ENCODE peak calls at places on chromosomes 2 and 18, in eight cellular contexts. H is cardiac fibroblast; V is cardiac muscle cell; Z is body of pancreas; U is sigmoid colon; K is stomach; E is CD8-positive, alpha-beta T cell; P is lower lobe of right lung. A is an unnamed sample.

GRCh38 chr2:75959724-75960123 is 249.0 kb upstream of the GCFC2 start:
- DNase-seq in H (no peak), V (no peak), Z (no peak), U (no peak), K (no peak), E (no peak), P (no peak), A (no peak)

GRCh38 chr2:204343685-204344084 is 201.6 kb upstream of the PARD3B start:
- DNase-seq in H (no peak), V (no peak), Z (no peak), U (no peak), K (no peak), E (no peak), P (no peak), A (no peak)

GRCh38 chr2:71833855-71834554 is 313.7 kb downstream of the CYP26B1 start:
- DNase-seq in H (peak), V (peak), Z (peak), U (peak), K (no peak), E (no peak), P (no peak), A (no peak)

GRCh38 chr18:34696681-34697080 is 13.4 kb upstream of the DTNA start:
- DNase-seq in H (no peak), V (no peak), Z (no peak), U (no peak), K (no peak), E (no peak), P (no peak), A (no peak)

GRCh38 chr2:58862234-58862633 is 621.1 kb upstream of the FANCL start:
- DNase-seq in H (no peak), V (no peak), Z (no peak), U (no peak), K (no peak), E (no peak), P (no peak), A (no peak)

GRCh38 chr18:77004555-77005380 is 127.8 kb downstream of the MBP start:
- DNase-seq in H (no peak), V (no peak), Z (peak), U (no peak), K (no peak), E (no peak), P (peak), A (no peak)

GRCh38 chr2:39737661-39738060 is 41.4 kb downstream of the THUMPD2 start:
- DNase-seq in H (peak), V (peak), Z (no peak), U (peak), K (no peak), E (no peak), P (no peak), A (peak)

GRCh38 chr2:86072271-86072858 is 33.3 kb downstream of the POLR1A start:
- DNase-seq in H (peak), V (no peak), Z (peak), U (no peak), K (peak), E (no peak), P (peak), A (no peak)

GRCh38 chr2:71299507-71299906 is 32.1 kb upstream of the ZNF638 start:
- DNase-seq in H (peak), V (peak), Z (peak), U (no peak), K (no peak), E (no peak), P (no peak), A (no peak)

GRCh38 chr2:70985956-70986355 is 7.5 kb downstream of the ANKRD53 start:
- DNase-seq in H (no peak), V (no peak), Z (no peak), U (peak), K (no peak), E (no peak), P (no peak), A (no peak)

GRCh38 chr2:221458588-221458987 is 113.5 kb downstream of the EPHA4 start:
- DNase-seq in H (no peak), V (no peak), Z (no peak), U (no peak), K (no peak), E (no peak), P (no peak), A (no peak)

GRCh38 chr18:46289931-46290330 is 185.7 kb downstream of the HAUS1 start:
- DNase-seq in H (no peak), V (no peak), Z (no peak), U (no peak), K (no peak), E (no peak), P (no peak), A (no peak)

GRCh38 chr18:2958819-2959298 is 54.1 kb downstream of the LPIN2 start:
- DNase-seq in H (peak), V (peak), Z (no peak), U (peak), K (no peak), E (no peak), P (no peak), A (peak)

GRCh38 chr2:45925636-45926350 is 274.3 kb downstream of the PRKCE start:
- DNase-seq in H (no peak), V (peak), Z (no peak), U (no peak), K (no peak), E (no peak), P (no peak), A (no peak)

GRCh38 chr2:45928946-45929345 is 277.5 kb downstream of the PRKCE start:
- DNase-seq in H (no peak), V (no peak), Z (no peak), U (no peak), K (no peak), E (no peak), P (no peak), A (no peak)

GRCh38 chr2:45932278-45932975 is 281.0 kb downstream of the PRKCE start:
- DNase-seq in H (peak), V (peak), Z (no peak), U (no peak), K (no peak), E (no peak), P (no peak), A (no peak)

GRCh38 chr2:45929674-45930395 is 278.4 kb downstream of the PRKCE start:
- DNase-seq in H (no peak), V (no peak), Z (peak), U (no peak), K (no peak), E (no peak), P (no peak), A (no peak)

DNA sequence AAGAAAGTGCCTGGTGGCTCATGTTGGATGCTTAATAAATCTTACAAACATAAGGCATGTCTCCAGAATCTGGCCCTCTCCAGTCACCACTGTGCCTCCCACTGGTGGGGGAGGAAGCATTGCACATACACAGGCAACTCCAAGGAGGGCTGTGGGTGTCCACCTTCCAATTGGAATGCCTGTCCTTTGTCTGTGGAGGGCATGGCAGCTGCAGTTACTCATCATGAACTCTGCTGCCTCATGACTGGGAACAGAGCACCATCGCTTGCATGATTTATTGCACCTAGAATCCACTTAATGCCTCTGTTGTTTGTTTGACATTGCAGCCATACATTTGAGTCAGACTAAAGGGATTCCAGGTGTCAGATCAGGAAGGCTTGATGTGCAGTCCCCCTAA is 278.9 kb downstream of the PRKCE start:
- DNase-seq in H (peak), V (peak), Z (no peak), U (no peak), K (no peak), E (no peak), P (no peak), A (no peak)
- TF ChIP-seq CTCF in H (no peak), V (peak), Z (no peak), U (no peak), K (no peak), E (no peak), P (no peak), A (no peak)

DNA sequence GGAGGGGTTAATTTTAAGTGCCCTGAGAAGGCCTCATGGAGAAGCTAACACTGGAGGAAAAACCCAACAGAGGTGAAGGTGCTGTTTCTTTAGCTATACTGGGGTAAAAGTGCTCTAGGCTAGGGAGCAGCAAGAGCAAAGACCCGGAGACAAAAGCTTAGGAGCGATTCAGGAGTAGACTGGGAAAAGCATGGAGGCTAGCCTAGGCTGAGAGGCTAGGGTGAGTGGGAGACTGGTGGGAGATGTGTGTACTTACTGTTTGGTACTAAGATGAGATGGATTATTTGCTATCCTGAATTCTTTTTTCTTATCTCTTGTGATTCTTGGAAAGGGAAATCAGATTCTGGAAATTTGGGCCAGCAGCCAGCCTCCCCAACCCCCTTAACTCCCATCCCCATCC is 2.0 kb downstream of the GIGYF2 start:
- DNase-seq in H (no peak), V (no peak), Z (no peak), U (no peak), K (no peak), E (no peak), P (no peak), A (no peak)
- H3K4me3 ChIP-seq in H (no peak), V (peak), Z (no peak), U (no peak), K (peak), E (no peak), P (peak), A (no peak)

GRCh38 chr2:217947341-217948316 is 55.2 kb downstream of the TNS1 start:
- DNase-seq in H (no peak), V (no peak), Z (no peak), U (peak), K (peak), E (no peak), P (peak), A (no peak)
- TF ChIP-seq CTCF in H (no peak), V (no peak), Z (no peak), U (no peak), K (peak), E (no peak), P (peak), A (no peak)

GRCh38 chr2:38621018-38621417 is 18.3 kb upstream of the HNRNPLL start:
- DNase-seq in H (no peak), V (no peak), Z (no peak), U (no peak), K (no peak), E (no peak), P (no peak), A (no peak)
- H3K4me3 ChIP-seq in H (no peak), V (no peak), Z (no peak), U (no peak), K (no peak), E (no peak), P (no peak), A (no peak)

GRCh38 chr2:2743164-2743571 is 412.1 kb upstream of the MYT1L start:
- DNase-seq in H (peak), V (peak), Z (peak), U (peak), K (no peak), E (no peak), P (no peak), A (no peak)

GRCh38 chr2:2742745-2743144 is 411.7 kb upstream of the MYT1L start:
- DNase-seq in H (no peak), V (no peak), Z (no peak), U (no peak), K (no peak), E (no peak), P (no peak), A (no peak)

GRCh38 chr2:2738276-2738675 is 407.2 kb upstream of the MYT1L start:
- DNase-seq in H (no peak), V (no peak), Z (no peak), U (no peak), K (no peak), E (no peak), P (no peak), A (no peak)

GRCh38 chr2:2740238-2740775 is 409.2 kb upstream of the MYT1L start:
- DNase-seq in H (no peak), V (no peak), Z (no peak), U (no peak), K (no peak), E (no peak), P (no peak), A (no peak)

DNA sequence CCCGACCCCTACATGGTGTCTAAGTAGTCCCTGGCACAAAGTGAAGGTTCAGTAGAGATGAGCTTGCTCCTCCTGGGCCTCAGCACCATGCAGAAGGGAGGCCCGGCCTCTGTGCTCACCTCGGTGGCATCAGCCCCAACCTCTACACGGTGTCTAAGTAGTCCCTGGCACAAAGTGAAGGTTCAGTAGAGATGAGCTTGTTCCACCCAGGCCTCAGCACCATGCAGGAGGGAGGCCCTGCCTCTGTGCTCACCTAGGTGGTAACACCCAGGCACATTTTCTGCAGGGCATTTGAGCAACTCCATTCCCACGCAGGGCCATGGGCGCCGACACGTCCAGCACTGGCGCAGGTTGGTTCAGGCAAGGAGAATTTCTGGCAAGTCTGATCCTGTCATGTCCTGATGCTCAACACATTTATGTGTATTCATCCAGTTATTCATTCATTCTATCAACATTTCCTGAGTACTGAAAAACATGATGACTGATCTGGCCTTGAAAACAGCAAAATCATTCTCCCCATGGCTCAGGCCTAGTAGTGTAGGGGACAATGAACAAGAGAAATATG is 408.2 kb upstream of the MYT1L start:
- DNase-seq in H (no peak), V (no peak), Z (no peak), U (no peak), K (no peak), E (no peak), P (no peak), A (no peak)
- TF ChIP-seq CTCF in H (no peak), V (no peak), Z (no peak), U (no peak), K (no peak), E (no peak), P (no peak), A (no peak)

GRCh38 chr2:202771336-202771735 is 100.2 kb downstream of the ICA1L start:
- DNase-seq in H (no peak), V (no peak), Z (no peak), U (no peak), K (no peak), E (no peak), P (no peak), A (no peak)
- H3K4me3 ChIP-seq in H (no peak), V (no peak), Z (no peak), U (no peak), K (no peak), E (no peak), P (no peak), A (no peak)

DNA sequence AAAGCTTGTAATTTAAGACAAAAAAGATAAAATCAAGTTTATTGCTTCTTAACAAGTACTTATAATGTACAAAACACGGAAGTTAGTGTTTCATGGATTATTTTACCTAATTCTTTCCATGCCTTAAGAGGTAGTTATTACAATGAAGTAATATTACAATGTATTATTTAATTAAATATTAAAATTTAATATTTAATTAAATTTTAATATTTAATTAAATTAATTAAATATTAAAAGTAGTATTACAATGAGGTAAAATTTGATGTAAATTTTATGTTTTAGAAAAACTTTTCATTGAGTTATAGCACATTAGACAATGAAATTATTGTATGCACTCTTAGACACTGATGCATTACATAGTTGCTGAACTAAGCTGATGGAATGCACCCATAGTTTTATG is 220.7 kb upstream of the NETO1 start:
- DNase-seq in H (no peak), V (no peak), Z (no peak), U (no peak), K (no peak), E (no peak), P (no peak), A (no peak)
- TF ChIP-seq CTCF in H (no peak), V (no peak), Z (no peak), U (no peak), K (no peak), E (no peak), P (no peak), A (no peak)

GRCh38 chr2:200698217-200698616 is 112.4 kb downstream of the AOX1 start:
- DNase-seq in H (no peak), V (no peak), Z (no peak), U (no peak), K (no peak), E (no peak), P (no peak), A (no peak)
- H3K4me3 ChIP-seq in H (no peak), V (no peak), Z (no peak), U (no peak), K (no peak), E (no peak), P (no peak), A (no peak)

GRCh38 chr2:102502576-102502975 is 29.6 kb downstream of the SLC9A4 start:
- DNase-seq in H (no peak), V (no peak), Z (no peak), U (no peak), K (no peak), E (no peak), P (no peak), A (no peak)
- TF ChIP-seq CTCF in H (no peak), V (no peak), Z (no peak), U (no peak), K (no peak), E (no peak), P (no peak), A (no peak)

A was measured in AG04449.